ENCODE peak calls at places on chromosomes 6 and 20, in seven cellular contexts. One of them, this sample, is unnamed.

GRCh38 chr6:79605061-79605460 is 26.1 kb upstream of the SH3BGRL2 start:
- DNase-seq in H9: no peak
- DNase-seq in trophoblast cell: no peak
- DNase-seq in mesenchymal stem cell: no peak
- DNase-seq in H1: no peak
- DNase-seq in neuronal stem cell: no peak
- DNase-seq in IMR-90: peak; percentile 43
- DNase-seq in this sample: no peak

GRCh38 chr6:28383235-28384142 is 16.1 kb downstream of the ZSCAN12 start:
- DNase-seq in IMR-90: peak; percentile 93
- DNase-seq in mesenchymal stem cell: peak; percentile 92
- DNase-seq in H1: peak; percentile 87
- DNase-seq in H9: peak; percentile 96
- DNase-seq in trophoblast cell: peak; percentile 83
- DNase-seq in neuronal stem cell: peak; percentile 83
- DNase-seq in this sample: peak; percentile 97

GRCh38 chr20:62494980-62495797 is 19.4 kb upstream of the GATA5 start:
- DNase-seq in H1: no peak
- DNase-seq in neuronal stem cell: no peak
- DNase-seq in mesenchymal stem cell: no peak
- DNase-seq in trophoblast cell: no peak
- DNase-seq in H9: no peak
- DNase-seq in IMR-90: no peak
- DNase-seq in this sample: no peak

GRCh38 chr6:42569102-42570028 is 5.5 kb downstream of the UBR2 start:
- DNase-seq in neuronal stem cell: no peak
- DNase-seq in H9: no peak
- DNase-seq in H1: no peak
- DNase-seq in mesenchymal stem cell: peak; percentile 85
- DNase-seq in IMR-90: peak; percentile 95
- DNase-seq in trophoblast cell: peak; percentile 12
- DNase-seq in this sample: no peak

GRCh38 chr20:13819885-13820645 is 35.2 kb downstream of the NDUFAF5 start:
- DNase-seq in H1: no peak
- DNase-seq in mesenchymal stem cell: peak; percentile 54
- DNase-seq in trophoblast cell: peak; percentile 27
- DNase-seq in neuronal stem cell: peak; percentile 14
- DNase-seq in IMR-90: peak; percentile 49
- DNase-seq in H9: peak; percentile 38
- DNase-seq in this sample: peak; percentile 68

GRCh38 chr20:37543828-37544227 is 16.2 kb upstream of the BLCAP start:
- DNase-seq in IMR-90: peak; percentile 54
- DNase-seq in trophoblast cell: peak; percentile 66
- DNase-seq in neuronal stem cell: no peak
- DNase-seq in mesenchymal stem cell: peak; percentile 53
- DNase-seq in H1: no peak
- DNase-seq in H9: peak; percentile 25
- DNase-seq in this sample: no peak

GRCh38 chr20:45400346-45401031 is 7.6 kb upstream of the DBNDD2 start:
- DNase-seq in H9: no peak
- DNase-seq in IMR-90: no peak
- DNase-seq in neuronal stem cell: no peak
- DNase-seq in H1: no peak
- DNase-seq in mesenchymal stem cell: no peak
- DNase-seq in trophoblast cell: no peak
- DNase-seq in this sample: no peak

GRCh38 chr6:146689806-146690205 is 91.0 kb downstream of the ADGB start:
- DNase-seq in IMR-90: no peak
- DNase-seq in H9: no peak
- DNase-seq in neuronal stem cell: no peak
- DNase-seq in trophoblast cell: no peak
- DNase-seq in H1: no peak
- DNase-seq in mesenchymal stem cell: no peak
- DNase-seq in this sample: no peak

GRCh38 chr6:35370124-35370741 is 27.9 kb downstream of the PPARD start:
- DNase-seq in trophoblast cell: peak; percentile 98
- DNase-seq in mesenchymal stem cell: peak; percentile 98
- DNase-seq in H1: no peak
- DNase-seq in neuronal stem cell: no peak
- DNase-seq in IMR-90: peak; percentile 95
- DNase-seq in H9: no peak
- DNase-seq in this sample: no peak

GRCh38 chr6:13554929-13555333 is 19.5 kb upstream of the SIRT5 start:
- DNase-seq in neuronal stem cell: no peak
- DNase-seq in H9: peak; percentile 80
- DNase-seq in mesenchymal stem cell: peak; percentile 12
- DNase-seq in trophoblast cell: no peak
- DNase-seq in H1: no peak
- DNase-seq in IMR-90: peak; percentile 13
- DNase-seq in this sample: peak; percentile 89

GRCh38 chr6:141866731-141867502 is 265.8 kb upstream of the GJE1 start:
- DNase-seq in IMR-90: peak; percentile 15
- DNase-seq in H9: no peak
- DNase-seq in neuronal stem cell: no peak
- DNase-seq in mesenchymal stem cell: no peak
- DNase-seq in trophoblast cell: no peak
- DNase-seq in H1: no peak
- DNase-seq in this sample: peak; percentile 44

GRCh38 chr20:49405062-49405683 is 77.3 kb downstream of the KCNB1 start:
- DNase-seq in H9: no peak
- DNase-seq in neuronal stem cell: no peak
- DNase-seq in mesenchymal stem cell: no peak
- DNase-seq in trophoblast cell: no peak
- DNase-seq in H1: no peak
- DNase-seq in IMR-90: no peak
- DNase-seq in this sample: peak; percentile 44

GRCh38 chr6:13425270-13425905 is 62.0 kb downstream of the GFOD1 start:
- DNase-seq in IMR-90: no peak
- DNase-seq in trophoblast cell: no peak
- DNase-seq in H1: no peak
- DNase-seq in neuronal stem cell: no peak
- DNase-seq in H9: no peak
- DNase-seq in mesenchymal stem cell: no peak
- DNase-seq in this sample: no peak

GRCh38 chr20:4217349-4217761 is 202.0 kb upstream of the RNF24 start:
- DNase-seq in H9: peak; percentile 52
- DNase-seq in H1: no peak
- DNase-seq in mesenchymal stem cell: no peak
- DNase-seq in trophoblast cell: peak; percentile 58
- DNase-seq in IMR-90: no peak
- DNase-seq in neuronal stem cell: no peak
- DNase-seq in this sample: peak; percentile 68

GRCh38 chr6:134802426-134803058 is 147.4 kb downstream of the ALDH8A1 start:
- DNase-seq in IMR-90: peak; percentile 59
- DNase-seq in mesenchymal stem cell: peak; percentile 6
- DNase-seq in trophoblast cell: peak; percentile 84
- DNase-seq in neuronal stem cell: no peak
- DNase-seq in H9: no peak
- DNase-seq in H1: no peak
- DNase-seq in this sample: peak; percentile 60

GRCh38 chr6:134795001-134795400 is 154.9 kb downstream of the ALDH8A1 start:
- DNase-seq in H1: no peak
- DNase-seq in neuronal stem cell: no peak
- DNase-seq in mesenchymal stem cell: no peak
- DNase-seq in IMR-90: no peak
- DNase-seq in H9: no peak
- DNase-seq in trophoblast cell: no peak
- DNase-seq in this sample: peak; percentile 79

GRCh38 chr6:134795696-134796095 is 154.2 kb downstream of the ALDH8A1 start:
- DNase-seq in neuronal stem cell: peak; percentile 0
- DNase-seq in IMR-90: no peak
- DNase-seq in H9: no peak
- DNase-seq in trophoblast cell: no peak
- DNase-seq in mesenchymal stem cell: no peak
- DNase-seq in H1: no peak
- DNase-seq in this sample: peak; percentile 41

DNA sequence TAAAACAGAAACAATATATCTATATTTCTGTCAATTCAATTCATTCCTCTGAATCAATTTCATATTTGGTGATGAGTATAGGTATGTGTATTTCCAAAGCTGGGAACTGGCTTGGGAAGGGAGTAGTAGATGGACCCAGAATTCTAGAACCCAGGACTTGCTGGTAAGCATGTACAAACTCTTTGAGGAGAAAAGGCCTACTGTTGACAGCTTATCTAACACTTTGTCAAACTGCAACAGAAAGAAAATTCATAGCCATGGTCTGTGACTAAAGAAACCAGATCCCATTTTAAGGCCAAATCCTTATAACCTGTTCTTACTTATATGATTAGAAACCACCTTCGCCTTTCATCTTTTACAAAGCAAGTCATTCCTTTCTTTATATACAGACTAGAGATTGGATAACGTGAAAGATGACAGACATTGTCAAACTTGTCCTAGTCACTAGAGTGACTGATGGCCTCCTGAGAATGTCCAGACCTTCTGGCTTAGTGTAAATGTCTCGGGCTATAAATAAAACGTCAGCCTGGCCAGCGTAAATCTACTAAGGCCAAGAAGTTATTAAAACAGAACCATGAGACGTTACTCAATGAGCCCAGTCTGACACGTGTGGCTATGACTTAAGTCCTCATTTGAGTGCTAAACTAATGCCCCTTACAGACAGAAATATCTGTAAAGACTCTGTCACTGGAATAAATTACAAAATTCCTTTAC is 152.3 kb downstream of the ALDH8A1 start:
- DNase-seq in H9: no peak
- DNase-seq in H1: no peak
- DNase-seq in IMR-90: no peak
- DNase-seq in neuronal stem cell: no peak
- DNase-seq in trophoblast cell: no peak
- DNase-seq in mesenchymal stem cell: peak; percentile 69
- DNase-seq in this sample: no peak
- H2BK120ac ChIP-seq in H9: no peak overlapping the region
- H2BK120ac ChIP-seq in H1: no peak overlapping the region
- H2BK120ac ChIP-seq in IMR-90: no peak overlapping the region
- H2BK120ac ChIP-seq in neuronal stem cell: no peak overlapping the region
- H2BK120ac ChIP-seq in trophoblast cell: no peak overlapping the region
- H2BK120ac ChIP-seq in mesenchymal stem cell: no peak overlapping the region
- H2BK120ac ChIP-seq in this sample: no peak overlapping the region

GRCh38 chr20:53647286-53647821 is 53.7 kb upstream of the ZNF217 start:
- DNase-seq in neuronal stem cell: no peak
- DNase-seq in mesenchymal stem cell: no peak
- DNase-seq in H1: no peak
- DNase-seq in trophoblast cell: no peak
- DNase-seq in H9: no peak
- DNase-seq in IMR-90: no peak
- DNase-seq in this sample: no peak
- H3K23ac ChIP-seq in neuronal stem cell: no peak overlapping the region
- H3K23ac ChIP-seq in mesenchymal stem cell: no peak overlapping the region
- H3K23ac ChIP-seq in H1: peak overlapping the region; percentile 52
- H3K23ac ChIP-seq in trophoblast cell: no peak overlapping the region
- H3K23ac ChIP-seq in H9: no peak overlapping the region
- H3K23ac ChIP-seq in IMR-90: no peak overlapping the region
- H3K23ac ChIP-seq in this sample: no peak overlapping the region

GRCh38 chr20:39756828-39757227 is 794.7 kb downstream of the DHX35 start:
- DNase-seq in H1: no peak
- DNase-seq in H9: no peak
- DNase-seq in mesenchymal stem cell: no peak
- DNase-seq in neuronal stem cell: no peak
- DNase-seq in IMR-90: no peak
- DNase-seq in trophoblast cell: no peak
- DNase-seq in this sample: no peak

GRCh38 chr20:39751557-39752137 is 789.5 kb downstream of the DHX35 start:
- DNase-seq in trophoblast cell: no peak
- DNase-seq in H9: no peak
- DNase-seq in IMR-90: no peak
- DNase-seq in mesenchymal stem cell: no peak
- DNase-seq in H1: no peak
- DNase-seq in neuronal stem cell: no peak
- DNase-seq in this sample: no peak

GRCh38 chr20:39752235-39752876 is 790.2 kb downstream of the DHX35 start:
- DNase-seq in H1: no peak
- DNase-seq in neuronal stem cell: no peak
- DNase-seq in trophoblast cell: no peak
- DNase-seq in mesenchymal stem cell: no peak
- DNase-seq in IMR-90: no peak
- DNase-seq in H9: no peak
- DNase-seq in this sample: no peak
- H2BK120ac ChIP-seq in H1: no peak overlapping the region
- H2BK120ac ChIP-seq in neuronal stem cell: no peak overlapping the region
- H2BK120ac ChIP-seq in trophoblast cell: no peak overlapping the region
- H2BK120ac ChIP-seq in mesenchymal stem cell: no peak overlapping the region
- H2BK120ac ChIP-seq in IMR-90: no peak overlapping the region
- H2BK120ac ChIP-seq in H9: no peak overlapping the region
- H2BK120ac ChIP-seq in this sample: no peak overlapping the region

GRCh38 chr6:131958095-131958494 is 6.9 kb upstream of the CCN2 start:
- DNase-seq in neuronal stem cell: no peak
- DNase-seq in mesenchymal stem cell: no peak
- DNase-seq in trophoblast cell: no peak
- DNase-seq in IMR-90: no peak
- DNase-seq in H9: no peak
- DNase-seq in H1: no peak
- DNase-seq in this sample: no peak
- H3K23ac ChIP-seq in neuronal stem cell: no peak overlapping the region
- H3K23ac ChIP-seq in mesenchymal stem cell: no peak overlapping the region
- H3K23ac ChIP-seq in trophoblast cell: no peak overlapping the region
- H3K23ac ChIP-seq in IMR-90: no peak overlapping the region
- H3K23ac ChIP-seq in H9: no peak overlapping the region
- H3K23ac ChIP-seq in H1: no peak overlapping the region
- H3K23ac ChIP-seq in this sample: no peak overlapping the region

GRCh38 chr20:35125753-35126152 is 21.4 kb downstream of the EDEM2 start:
- DNase-seq in IMR-90: no peak
- DNase-seq in trophoblast cell: no peak
- DNase-seq in H1: no peak
- DNase-seq in neuronal stem cell: no peak
- DNase-seq in H9: no peak
- DNase-seq in mesenchymal stem cell: no peak
- DNase-seq in this sample: no peak
- H2BK120ac ChIP-seq in IMR-90: no peak overlapping the region
- H2BK120ac ChIP-seq in trophoblast cell: no peak overlapping the region
- H2BK120ac ChIP-seq in H1: no peak overlapping the region
- H2BK120ac ChIP-seq in neuronal stem cell: no peak overlapping the region
- H2BK120ac ChIP-seq in H9: no peak overlapping the region
- H2BK120ac ChIP-seq in mesenchymal stem cell: no peak overlapping the region
- H2BK120ac ChIP-seq in this sample: no peak overlapping the region